ENCODE peak calls at places on chromosomes 16 and 17, in five cellular contexts. L is OCI-LY7, Q is body of pancreas, M is endodermal cell, C is PC-9. N is an unnamed sample.

GRCh38 chr17:81025756-81026155 is 9.2 kb upstream of the BAIAP2 start:
- DNase-seq in Q (no peak), M (no peak), L (no peak), C (no peak), N (no peak)

GRCh38 chr16:4570688-4571321 is 14.7 kb downstream of the C16orf96 start:
- DNase-seq in M (peak; percentile 90), C (no peak), L (no peak), Q (no peak), N (no peak)

GRCh38 chr17:27956601-27957445 is 63.7 kb upstream of the LYRM9 start:
- DNase-seq in L (no peak), M (peak; percentile 79), C (no peak), Q (peak; percentile 90), N (no peak)

GRCh38 chr17:69286257-69286656 is 40.7 kb downstream of the ABCA5 start:
- DNase-seq in L (no peak), C (no peak), Q (no peak), M (no peak), N (no peak)

GRCh38 chr16:70692481-70693203 is 6.8 kb upstream of the MTSS2 start:
- DNase-seq in L (no peak), C (no peak), M (no peak), Q (no peak), N (no peak)

GRCh38 chr17:67378444-67379250 is 1.6 kb downstream of the PITPNC1 start:
- DNase-seq in M (peak; percentile 97), C (peak; percentile 40), L (peak; percentile 90), Q (peak; percentile 81), N (peak; percentile 80)

GRCh38 chr16:71479420-71479819 is 9.7 kb downstream of the ZNF19 start:
- DNase-seq in C (no peak), M (peak; percentile 71), Q (peak; percentile 10), L (peak; percentile 32), N (no peak)

GRCh38 chr16:68636818-68637217 is 8.3 kb upstream of the CDH3 start:
- DNase-seq in Q (no peak), M (no peak), L (no peak), C (peak; percentile 79), N (no peak)

GRCh38 chr16:49462989-49463371 is 89.4 kb downstream of the C16orf78 start:
- DNase-seq in Q (no peak), C (no peak), L (peak; percentile 65), M (peak; percentile 39), N (peak; percentile 17)

GRCh38 chr16:70594569-70594968 is 51.8 kb upstream of the IL34 start:
- DNase-seq in M (no peak), C (peak; percentile 75), L (no peak), Q (peak; percentile 82), N (peak; percentile 35)

GRCh38 chr17:66711403-66711802 is 123.5 kb upstream of the CACNG5 start:
- DNase-seq in Q (no peak), M (no peak), L (no peak), C (no peak), N (no peak)

GRCh38 chr16:11064846-11065245 is 120.5 kb downstream of the CLEC16A start:
- DNase-seq in M (no peak), L (no peak), C (no peak), Q (no peak), N (no peak)

GRCh38 chr17:62780951-62781350 is 27.2 kb downstream of the MARCHF10 start:
- DNase-seq in M (peak; percentile 36), Q (no peak), C (peak; percentile 48), L (no peak), N (no peak)

GRCh38 chr16:10729649-10730048 is 14.0 kb upstream of the NUBP1 start:
- DNase-seq in C (peak; percentile 87), Q (no peak), M (no peak), L (no peak), N (no peak)

GRCh38 chr16:46690281-46691178 is 1.1 kb downstream of the ORC6 start:
- DNase-seq in C (no peak), Q (no peak), L (peak; percentile 39), M (peak; percentile 52), N (no peak)

GRCh38 chr16:86232496-86232895 is 277.8 kb upstream of the FOXF1 start:
- DNase-seq in C (no peak), L (no peak), M (no peak), Q (no peak), N (no peak)

GRCh38 chr16:54305066-54305465 is 18.5 kb upstream of the IRX3 start:
- DNase-seq in L (no peak), C (no peak), Q (no peak), M (no peak), N (no peak)

GRCh38 chr17:77700165-77700881 is 258.2 kb upstream of the TNRC6C start:
- DNase-seq in L (no peak), Q (no peak), C (no peak), M (peak; percentile 40), N (no peak)

GRCh38 chr17:73279704-73280103 is 18.0 kb upstream of the CPSF4L start:
- DNase-seq in Q (no peak), M (no peak), C (no peak), L (no peak), N (no peak)

GRCh38 chr17:43723697-43724359 is 34.8 kb downstream of the SOST start:
- DNase-seq in L (no peak), M (no peak), C (peak; percentile 81), Q (peak; percentile 25), N (no peak)

GRCh38 chr17:48799069-48799710 is 17.8 kb downstream of the TTLL6 start:
- DNase-seq in Q (peak; percentile 11), L (no peak), M (no peak), C (no peak), N (no peak)

GRCh38 chr17:45090711-45091110 is 29.6 kb downstream of the NMT1 start:
- DNase-seq in L (no peak), Q (no peak), M (peak; percentile 75), C (no peak), N (no peak)

GRCh38 chr16:82062645-82063058 is 27.6 kb downstream of the HSD17B2 start:
- DNase-seq in Q (no peak), L (no peak), C (no peak), M (no peak), N (no peak)

GRCh38 chr16:4455951-4456350 is 18.5 kb downstream of the NMRAL1 start:
- DNase-seq in M (no peak), L (no peak), C (no peak), Q (no peak), N (no peak)

GRCh38 chr16:82936941-82937551 is 310.3 kb downstream of the CDH13 start:
- DNase-seq in C (no peak), L (no peak), M (no peak), Q (no peak), N (no peak)

GRCh38 chr16:57151369-57151768 is 34.5 kb downstream of the PSME3IP1 start:
- DNase-seq in Q (no peak), L (no peak), M (peak; percentile 73), C (no peak), N (peak; percentile 9)

GRCh38 chr17:72370819-72371218 is 250.0 kb downstream of the SOX9 start:
- DNase-seq in M (no peak), Q (no peak), L (no peak), C (peak; percentile 60), N (no peak)

GRCh38 chr16:77408607-77409006 is 26.2 kb downstream of the ADAMTS18 start:
- DNase-seq in Q (no peak), L (no peak), C (no peak), M (no peak), N (no peak)

GRCh38 chr17:77279448-77280303 is 138.9 kb downstream of the SEC14L1 start:
- DNase-seq in M (peak; percentile 74), C (peak; percentile 72), Q (no peak), L (no peak), N (peak; percentile 44)

GRCh38 chr17:71313866-71314265 is 807.0 kb upstream of the SOX9 start:
- DNase-seq in Q (no peak), L (no peak), M (no peak), C (no peak), N (no peak)

GRCh38 chr17:37098910-37099664 is 150.3 kb downstream of the AATF start:
- DNase-seq in L (no peak), M (peak; percentile 36), C (peak; percentile 43), Q (no peak), N (no peak)

GRCh38 chr16:67190448-67191399 is 788 bp upstream of the EXOC3L1 start:
- DNase-seq in M (no peak), Q (no peak), C (no peak), L (no peak), N (no peak)

GRCh38 chr16:20734056-20734455 is 7.6 kb downstream of the THUMPD1 start:
- DNase-seq in L (no peak), M (no peak), Q (no peak), C (no peak), N (no peak)
- H3K27ac ChIP-seq in L (no peak overlapping the region), M (no peak overlapping the region), Q (no peak overlapping the region), C (no peak overlapping the region), N (peak overlapping the region; percentile 7)

GRCh38 chr16:31459722-31460581 is 651 bp downstream of the ARMC5 start:
- DNase-seq in C (peak; percentile 97), Q (peak; percentile 100), L (peak; percentile 100), M (peak; percentile 100), N (peak; percentile 100)

GRCh38 chr16:31458835-31459721 is at the start of gene ARMC5:
- DNase-seq in Q (peak; percentile 99), C (peak; percentile 96), L (peak; percentile 98), M (peak; percentile 98), N (peak; percentile 97)

GRCh38 chr16:31460582-31461002 is 1.3 kb downstream of the ARMC5 start:
- DNase-seq in C (peak; percentile 43), Q (peak; percentile 46), L (peak; percentile 67), M (no peak), N (no peak)

GRCh38 chr16:31456988-31457360 is 2.3 kb upstream of the ARMC5 start:
- DNase-seq in M (no peak), Q (no peak), L (no peak), C (no peak), N (no peak)

GRCh38 chr16:31458073-31458834 is 1.0 kb upstream of the ARMC5 start:
- DNase-seq in C (peak; percentile 65), L (peak; percentile 77), Q (peak; percentile 65), M (peak; percentile 87), N (peak; percentile 57)
- TF ChIP-seq CTCF in C (no peak), L (peak; percentile 40), Q (peak; percentile 36), M (no peak), N (peak; percentile 14)

GRCh38 chr17:51014129-51014528 is 106.5 kb downstream of the SPAG9 start:
- DNase-seq in C (no peak), M (no peak), Q (no peak), L (no peak), N (no peak)

GRCh38 chr17:51018541-51018940 is 102.1 kb downstream of the SPAG9 start:
- DNase-seq in C (no peak), L (no peak), M (no peak), Q (no peak), N (no peak)

GRCh38 chr17:51017270-51017669 is 103.4 kb downstream of the SPAG9 start:
- DNase-seq in M (no peak), L (no peak), Q (no peak), C (no peak), N (no peak)

GRCh38 chr17:51015145-51015558 is 105.5 kb downstream of the SPAG9 start:
- DNase-seq in Q (no peak), C (no peak), L (no peak), M (no peak), N (no peak)

GRCh38 chr17:51016099-51016498 is 104.6 kb downstream of the SPAG9 start:
- DNase-seq in L (no peak), Q (no peak), M (no peak), C (no peak), N (no peak)
- H3K4me3 ChIP-seq in L (no peak overlapping the region), Q (no peak overlapping the region), M (no peak overlapping the region), C (no peak overlapping the region), N (no peak overlapping the region)

GRCh38 chr16:88926374-88926990 is 50.5 kb downstream of the CBFA2T3 start:
- DNase-seq in Q (no peak), L (no peak), M (peak; percentile 80), C (peak; percentile 82), N (no peak)
- H3K27ac ChIP-seq in Q (peak overlapping the region; percentile 88), L (no peak overlapping the region), M (no peak overlapping the region), C (no peak overlapping the region), N (no peak overlapping the region)

GRCh38 chr16:27961296-27961620 is 102.3 kb downstream of the GSG1L start:
- DNase-seq in C (no peak), Q (no peak), M (no peak), L (no peak), N (no peak)
- TF ChIP-seq CTCF in C (no peak), Q (no peak), M (no peak), L (no peak), N (no peak)